ENCODE peak calls at places on chromosomes 1 and 21, in seven cellular contexts. B is tibial artery; P is heart left ventricle; K is A549; Z is mesothelial cell of epicardium; U is right lobe of liver; O is CD8-positive, alpha-beta T cell. W is an unnamed sample.

GRCh38 chr1:101371259-101371658 is 134.4 kb downstream of the S1PR1 start:
- DNase-seq in U (no peak), K (peak), Z (no peak), O (no peak), P (no peak), B (no peak), W (no peak)

GRCh38 chr1:22275626-22276395 is 132.9 kb upstream of the WNT4 start:
- DNase-seq in O (peak), P (no peak), Z (no peak), K (peak), B (no peak), U (no peak), W (peak)

GRCh38 chr1:201648066-201648910 is 109.4 kb downstream of the NAV1 start:
- DNase-seq in Z (peak), B (peak), K (peak), P (peak), U (no peak), O (no peak), W (peak)

GRCh38 chr1:181181792-181182585 is 93.5 kb downstream of the IER5 start:
- DNase-seq in B (no peak), P (no peak), K (no peak), Z (no peak), O (no peak), U (no peak), W (no peak)

GRCh38 chr1:55073187-55073916 is 34.0 kb downstream of the PCSK9 start:
- DNase-seq in Z (no peak), K (no peak), U (no peak), P (no peak), O (no peak), B (no peak), W (no peak)

GRCh38 chr1:53458634-53459033 is 565 bp upstream of the DMRTB1 start:
- DNase-seq in K (no peak), B (no peak), O (no peak), Z (no peak), U (no peak), P (no peak), W (no peak)

GRCh38 chr1:207463021-207463420 is 8.9 kb downstream of the CR2 start:
- DNase-seq in O (no peak), Z (no peak), U (no peak), B (no peak), P (no peak), K (no peak), W (no peak)

GRCh38 chr1:24742090-24742938 is 2.9 kb upstream of the CLIC4 start:
- DNase-seq in U (no peak), P (no peak), K (no peak), O (no peak), B (peak), Z (no peak), W (no peak)

GRCh38 chr1:9476790-9477463 is 62.3 kb upstream of the SLC25A33 start:
- DNase-seq in Z (no peak), B (no peak), U (no peak), O (no peak), P (no peak), K (no peak), W (no peak)

GRCh38 chr1:80054129-80054528 is 1047.6 kb upstream of the ADGRL4 start:
- DNase-seq in O (no peak), U (no peak), Z (no peak), B (no peak), P (no peak), K (peak), W (peak)

GRCh38 chr1:160830321-160831153 is 32.1 kb downstream of the CD244 start:
- DNase-seq in P (peak), K (peak), Z (peak), U (peak), B (no peak), O (peak), W (no peak)

GRCh38 chr1:223364685-223365382 is 858 bp upstream of the SUSD4 start:
- DNase-seq in B (no peak), Z (no peak), P (no peak), U (no peak), O (peak), K (no peak), W (no peak)

GRCh38 chr1:118225471-118225870 is 40.4 kb upstream of the SPAG17 start:
- DNase-seq in Z (no peak), B (no peak), U (no peak), O (no peak), K (no peak), P (no peak), W (no peak)

GRCh38 chr1:53639251-53639721 is 99.7 kb downstream of the GLIS1 start:
- DNase-seq in P (no peak), U (peak), Z (peak), O (no peak), B (peak), K (no peak), W (no peak)

GRCh38 chr1:229230893-229231753 is 39.8 kb upstream of the RAB4A start:
- DNase-seq in K (peak), B (no peak), U (no peak), P (no peak), O (no peak), Z (no peak), W (no peak)

GRCh38 chr1:41650176-41650519 is 165.7 kb upstream of the EDN2 start:
- DNase-seq in P (peak), B (no peak), Z (no peak), O (no peak), U (no peak), K (no peak), W (no peak)

GRCh38 chr1:85460555-85461088 is 4.3 kb downstream of the DDAH1 start:
- DNase-seq in O (no peak), U (no peak), P (no peak), K (no peak), Z (no peak), B (no peak), W (no peak)

GRCh38 chr1:210291088-210291487 is 37.6 kb upstream of the HHAT start:
- DNase-seq in O (no peak), P (no peak), U (no peak), B (no peak), K (no peak), Z (no peak), W (no peak)

GRCh38 chr21:36487641-36488307 is 7.9 kb upstream of the CLDN14 start:
- DNase-seq in K (no peak), U (peak), Z (no peak), O (no peak), P (no peak), B (no peak), W (no peak)

GRCh38 chr1:63023182-63023581 is 239.2 kb downstream of the ATG4C start:
- DNase-seq in K (no peak), P (no peak), B (no peak), U (no peak), O (no peak), Z (no peak), W (no peak)

GRCh38 chr1:173093721-173094450 is 43.1 kb upstream of the TNFSF18 start:
- DNase-seq in P (no peak), U (no peak), B (no peak), K (no peak), Z (no peak), O (no peak), W (no peak)

GRCh38 chr1:64867266-64867665 is 99.1 kb downstream of the JAK1 start:
- DNase-seq in O (no peak), U (no peak), Z (no peak), K (no peak), B (no peak), P (no peak), W (no peak)

GRCh38 chr1:28246427-28246832 is 10.5 kb downstream of the ATP5IF1 start:
- DNase-seq in K (no peak), P (no peak), U (no peak), O (peak), Z (no peak), B (no peak), W (no peak)

GRCh38 chr1:171985639-171986038 is 144.3 kb downstream of the DNM3 start:
- DNase-seq in B (no peak), U (no peak), P (peak), O (no peak), K (peak), Z (no peak), W (no peak)

GRCh38 chr21:31888936-31889371 is 16.1 kb downstream of the HUNK start:
- DNase-seq in Z (no peak), U (no peak), P (no peak), K (peak), O (no peak), B (no peak), W (no peak)

GRCh38 chr1:194658090-194658439 is 1471.7 kb upstream of the B3GALT2 start:
- DNase-seq in Z (no peak), K (no peak), O (no peak), P (no peak), B (no peak), U (no peak), W (no peak)

GRCh38 chr1:195019385-195019784 is 1588.9 kb downstream of the KCNT2 start:
- DNase-seq in Z (no peak), O (no peak), B (no peak), P (no peak), U (no peak), K (no peak), W (no peak)

GRCh38 chr1:160656737-160657476 is 10.1 kb upstream of the SLAMF1 start:
- DNase-seq in B (no peak), K (no peak), Z (no peak), P (no peak), O (no peak), U (no peak), W (no peak)

GRCh38 chr1:198519639-198520501 is 20.6 kb downstream of the ATP6V1G3 start:
- DNase-seq in K (no peak), O (no peak), U (no peak), Z (no peak), B (no peak), P (no peak), W (no peak)

DNA sequence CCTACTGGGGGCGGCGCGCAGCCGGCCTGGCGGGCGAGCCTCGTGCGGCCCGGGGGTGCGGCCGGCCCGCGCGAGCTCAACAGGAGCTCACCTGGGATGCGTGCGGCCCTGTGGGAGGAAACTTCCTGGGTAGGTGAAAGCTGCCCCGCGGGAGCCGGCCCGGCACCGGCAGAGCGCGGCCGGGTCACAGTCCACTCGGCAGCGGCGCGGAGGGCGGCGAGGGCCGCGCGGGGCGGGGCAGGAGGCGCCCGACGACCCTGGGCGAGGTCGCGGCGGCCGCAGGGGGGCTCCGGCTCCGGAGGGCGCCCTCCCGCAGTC is 377 bp downstream of the EPS15 start:
- DNase-seq in Z (peak), O (peak), P (peak), U (peak), B (peak), K (peak), W (no peak)
- TF ChIP-seq CTCF in Z (no peak), O (no peak), P (no peak), U (no peak), B (no peak), K (no peak), W (no peak)

GRCh38 chr1:10504259-10504658 is 29.5 kb downstream of the PEX14 start:
- DNase-seq in U (peak), K (no peak), Z (no peak), P (no peak), O (no peak), B (no peak), W (no peak)
- TF ChIP-seq CTCF in U (no peak), K (no peak), Z (no peak), P (no peak), O (no peak), B (no peak), W (no peak)

GRCh38 chr1:17574502-17574901 is 35.0 kb downstream of the ARHGEF10L start:
- DNase-seq in O (no peak), Z (no peak), K (no peak), U (no peak), B (no peak), P (no peak), W (no peak)
- TF ChIP-seq CTCF in O (no peak), Z (no peak), K (no peak), U (no peak), B (peak), P (peak), W (no peak)

GRCh38 chr1:108049083-108049819 is 84.3 kb upstream of the VAV3 start:
- DNase-seq in U (no peak), K (peak), B (peak), Z (no peak), O (no peak), P (peak), W (no peak)
- TF ChIP-seq CTCF in U (peak), K (no peak), B (peak), Z (peak), O (peak), P (peak), W (peak)

GRCh38 chr1:145871994-145872411 is 13.1 kb upstream of the PIAS3 start:
- DNase-seq in U (peak), B (peak), Z (no peak), P (peak), K (no peak), O (peak), W (no peak)
- TF ChIP-seq CTCF in U (no peak), B (no peak), Z (no peak), P (no peak), K (no peak), O (no peak), W (no peak)

GRCh38 chr1:178776553-178776952 is 51.5 kb downstream of the RALGPS2 start:
- DNase-seq in B (no peak), O (no peak), P (no peak), U (no peak), Z (no peak), K (no peak), W (no peak)

GRCh38 chr1:178772952-178773351 is 47.9 kb downstream of the RALGPS2 start:
- DNase-seq in O (no peak), P (no peak), U (no peak), K (no peak), B (no peak), Z (no peak), W (no peak)

GRCh38 chr1:178768423-178768822 is 43.4 kb downstream of the RALGPS2 start:
- DNase-seq in P (no peak), U (no peak), O (no peak), K (no peak), B (no peak), Z (no peak), W (no peak)

DNA sequence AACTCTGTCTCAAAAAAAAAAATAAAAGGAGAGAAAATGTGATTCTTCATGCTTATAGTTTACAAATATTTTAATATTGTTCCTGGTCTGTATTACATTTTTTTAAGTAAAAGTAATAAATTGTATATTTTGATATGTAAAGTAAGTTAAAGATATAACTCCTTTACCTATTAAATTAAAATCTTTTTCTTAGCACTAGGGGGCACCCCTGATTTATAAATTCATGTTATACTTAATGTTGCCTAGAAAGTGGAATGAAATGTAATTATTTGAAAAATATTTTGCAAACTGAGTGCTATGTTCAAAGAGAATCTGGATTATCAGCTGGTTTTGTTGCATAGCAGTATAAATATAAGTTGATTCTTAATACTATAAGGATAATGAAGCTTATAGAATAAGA is 49.2 kb downstream of the RALGPS2 start:
- DNase-seq in U (no peak), K (no peak), Z (no peak), P (no peak), B (no peak), O (no peak), W (no peak)
- TF ChIP-seq CTCF in U (peak), K (peak), Z (peak), P (peak), B (peak), O (peak), W (peak)

GRCh38 chr1:43358121-43358745 is 548 bp upstream of the CDC20 start:
- DNase-seq in Z (no peak), P (no peak), O (no peak), K (peak), U (no peak), B (no peak), W (no peak)
- TF ChIP-seq CTCF in Z (no peak), P (peak), O (peak), K (peak), U (peak), B (no peak), W (peak)